ENCODE peak calls at places on chromosomes 3 and 15, in five cellular contexts. H is heart right ventricle, Z is trophoblast cell, T is neural progenitor cell, N is cardiac muscle cell. A is an unnamed sample.

GRCh38 chr15:97115764-97116075 is 785.2 kb downstream of the NR2F2 start:
- DNase-seq in H (no peak), Z (no peak), T (no peak), N (no peak), A (no peak)

GRCh38 chr3:52099006-52099405 is 42.6 kb upstream of the DUSP7 start:
- DNase-seq in H (no peak), Z (peak; percentile 85), T (no peak), N (peak; percentile 57), A (peak; percentile 82)

GRCh38 chr3:115657168-115657567 is 33.9 kb downstream of the GAP43 start:
- DNase-seq in H (no peak), Z (no peak), T (no peak), N (no peak), A (no peak)

GRCh38 chr15:39814487-39814886 is 31.8 kb upstream of the FSIP1 start:
- DNase-seq in H (no peak), Z (no peak), T (no peak), N (no peak), A (no peak)

GRCh38 chr3:172096881-172097420 is 57.6 kb downstream of the FNDC3B start:
- DNase-seq in H (no peak), Z (peak; percentile 94), T (peak; percentile 32), N (peak; percentile 36), A (peak; percentile 52)

GRCh38 chr15:83092309-83092976 is 15.0 kb upstream of the TM6SF1 start:
- DNase-seq in H (peak; percentile 28), Z (peak; percentile 94), T (no peak), N (peak; percentile 57), A (no peak)

GRCh38 chr3:48429416-48430358 is at the start of gene PLXNB1:
- DNase-seq in H (peak; percentile 40), Z (peak; percentile 48), T (peak; percentile 92), N (peak; percentile 76), A (peak; percentile 74)

GRCh38 chr15:64847448-64847847 is 5.7 kb downstream of the PLEKHO2 start:
- DNase-seq in H (no peak), Z (no peak), T (no peak), N (no peak), A (no peak)

GRCh38 chr3:160437083-160437455 is 12.5 kb downstream of the TRIM59 start:
- DNase-seq in H (no peak), Z (no peak), T (no peak), N (no peak), A (no peak)

GRCh38 chr15:81887913-81888312 is 157.9 kb downstream of the MEX3B start:
- DNase-seq in H (no peak), Z (no peak), T (no peak), N (no peak), A (no peak)

GRCh38 chr3:171770689-171771620 is 39.3 kb downstream of the PLD1 start:
- DNase-seq in H (peak; percentile 70), Z (peak; percentile 75), T (no peak), N (peak; percentile 86), A (peak; percentile 83)

GRCh38 chr3:55190296-55190695 is 262.4 kb upstream of the LRTM1 start:
- DNase-seq in H (no peak), Z (peak; percentile 87), T (peak; percentile 53), N (no peak), A (no peak)

GRCh38 chr3:13549513-13550256 is 760 bp downstream of the FBLN2 start:
- DNase-seq in H (no peak), Z (no peak), T (no peak), N (no peak), A (no peak)

GRCh38 chr3:9146367-9147071 is 102.9 kb downstream of the SRGAP3 start:
- DNase-seq in H (no peak), Z (no peak), T (no peak), N (no peak), A (no peak)

GRCh38 chr3:175662815-175663214 is 803.7 kb downstream of the NAALADL2 start:
- DNase-seq in H (no peak), Z (no peak), T (no peak), N (no peak), A (no peak)

GRCh38 chr3:34016925-34017592 is 218.6 kb downstream of the PDCD6IP start:
- DNase-seq in H (no peak), Z (no peak), T (no peak), N (no peak), A (no peak)

GRCh38 chr3:56919137-56919796 is 117.5 kb upstream of the ARHGEF3 start:
- DNase-seq in H (no peak), Z (no peak), T (no peak), N (no peak), A (no peak)

DNA sequence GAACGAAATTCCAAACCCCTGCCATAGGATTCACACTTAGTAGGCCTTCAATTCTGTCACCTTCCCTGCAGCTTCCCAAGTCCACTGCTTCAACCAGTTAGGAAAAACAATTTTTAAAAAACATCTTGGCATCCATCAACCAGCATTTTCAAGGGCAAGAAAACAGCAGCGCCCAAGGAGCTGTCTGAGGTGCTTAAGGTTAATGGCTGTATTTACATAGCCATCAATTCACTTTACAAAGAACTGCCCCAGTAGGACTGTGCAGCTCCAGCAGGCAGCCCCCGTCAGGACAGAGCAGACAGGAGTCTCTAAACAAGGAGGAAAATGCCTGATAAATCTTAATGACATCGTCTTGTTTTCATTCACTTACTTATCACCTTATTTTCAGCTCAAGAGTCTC is 13.3 kb downstream of the TAFA4 start:
- DNase-seq in H (no peak), Z (peak; percentile 36), T (peak; percentile 47), N (peak; percentile 75), A (no peak)
- H3K4me1 ChIP-seq in H (no peaks in the 10 kb centered on the region), Z (no peaks in the 10 kb centered on the region), T (no peaks in the 10 kb centered on the region), N (peaks cover 31% of the 10 kb centered on the region), A (no peaks in the 10 kb centered on the region)

GRCh38 chr15:58666957-58667356 is 82.5 kb downstream of the ADAM10 start:
- DNase-seq in H (no peak), Z (peak; percentile 48), T (no peak), N (no peak), A (no peak)

GRCh38 chr15:58665676-58666075 is 83.8 kb downstream of the ADAM10 start:
- DNase-seq in H (no peak), Z (no peak), T (no peak), N (no peak), A (no peak)

GRCh38 chr15:58669108-58669507 is 80.4 kb downstream of the ADAM10 start:
- DNase-seq in H (no peak), Z (no peak), T (no peak), N (peak; percentile 16), A (no peak)
- H3K4me1 ChIP-seq in H (peaks cover 14% of the 10 kb centered on the region), Z (no peaks in the 10 kb centered on the region), T (peaks cover 22% of the 10 kb centered on the region), N (peaks cover 22% of the 10 kb centered on the region), A (peaks cover 21% of the 10 kb centered on the region)

GRCh38 chr3:11019116-11019515 is 26.6 kb downstream of the SLC6A1 start:
- DNase-seq in H (no peak), Z (no peak), T (no peak), N (no peak), A (no peak)

GRCh38 chr3:11020764-11021163 is 28.2 kb downstream of the SLC6A1 start:
- DNase-seq in H (no peak), Z (no peak), T (no peak), N (no peak), A (no peak)

GRCh38 chr3:11021611-11022011 is 29.1 kb downstream of the SLC6A1 start:
- DNase-seq in H (no peak), Z (no peak), T (peak; percentile 33), N (no peak), A (no peak)

GRCh38 chr3:11024181-11024580 is 31.6 kb downstream of the SLC6A1 start:
- DNase-seq in H (no peak), Z (no peak), T (no peak), N (no peak), A (no peak)

GRCh38 chr3:11022115-11022514 is 29.6 kb downstream of the SLC6A1 start:
- DNase-seq in H (no peak), Z (no peak), T (no peak), N (no peak), A (no peak)
- H3K4me1 ChIP-seq in H (no peaks in the 10 kb centered on the region), Z (no peaks in the 10 kb centered on the region), T (no peaks in the 10 kb centered on the region), N (no peaks in the 10 kb centered on the region), A (no peaks in the 10 kb centered on the region)

GRCh38 chr3:11605398-11605797 is 38.3 kb downstream of the VGLL4 start:
- DNase-seq in H (no peak), Z (no peak), T (no peak), N (no peak), A (no peak)
- H3K4me1 ChIP-seq in H (peaks cover 84% of the 10 kb centered on the region), Z (peaks cover 19% of the 10 kb centered on the region), T (peaks cover 67% of the 10 kb centered on the region), N (peaks cover 55% of the 10 kb centered on the region), A (peaks cover 23% of the 10 kb centered on the region)

DNA sequence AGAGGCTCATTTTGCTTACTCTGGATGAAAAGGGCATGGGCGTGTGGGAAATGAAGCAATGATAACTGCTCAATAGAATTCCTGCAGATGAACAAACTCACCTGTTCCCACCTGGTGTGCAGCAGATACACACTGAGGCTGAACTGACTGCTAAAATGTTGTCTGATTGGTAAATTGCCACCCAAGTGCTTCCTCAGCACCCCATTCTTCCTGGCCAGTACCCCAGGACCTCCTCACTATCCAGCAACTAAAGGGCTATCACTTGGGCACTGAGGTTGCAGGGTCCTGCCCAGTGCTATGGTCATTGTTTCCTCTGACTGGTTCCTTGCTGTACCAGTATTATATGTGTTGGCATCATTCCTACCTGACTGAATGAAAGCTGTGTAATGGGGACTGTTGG is 38.0 kb upstream of the DGKG start:
- DNase-seq in H (no peak), Z (no peak), T (no peak), N (no peak), A (no peak)
- H3K4me1 ChIP-seq in H (no peaks in the 10 kb centered on the region), Z (no peaks in the 10 kb centered on the region), T (no peaks in the 10 kb centered on the region), N (no peaks in the 10 kb centered on the region), A (no peaks in the 10 kb centered on the region)

DNA sequence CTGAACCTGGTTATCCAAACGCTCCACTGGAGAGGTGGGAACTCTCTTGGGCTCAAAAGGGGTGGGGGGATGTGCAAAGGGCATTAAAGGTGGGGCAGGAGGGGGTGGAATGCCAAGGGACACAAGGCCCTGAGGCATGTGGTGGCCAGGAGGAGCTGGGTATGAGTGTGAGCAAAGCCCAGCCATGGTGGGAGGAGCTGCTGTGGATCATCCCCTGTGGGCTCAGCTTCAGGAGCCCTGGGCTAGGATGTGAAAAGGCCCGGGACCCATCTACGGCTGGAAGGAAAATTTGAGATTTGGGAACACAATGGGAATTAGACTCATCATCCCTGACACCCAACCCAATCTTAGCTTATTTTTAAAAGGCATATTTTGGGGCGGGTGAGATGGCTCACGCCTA is 33.3 kb downstream of the MGLL start:
- DNase-seq in H (no peak), Z (no peak), T (no peak), N (no peak), A (no peak)
- H3K4me1 ChIP-seq in H (peaks cover 89% of the 10 kb centered on the region), Z (peaks cover 12% of the 10 kb centered on the region), T (peaks cover 10% of the 10 kb centered on the region), N (peaks cover 21% of the 10 kb centered on the region), A (peaks cover 30% of the 10 kb centered on the region)

DNA sequence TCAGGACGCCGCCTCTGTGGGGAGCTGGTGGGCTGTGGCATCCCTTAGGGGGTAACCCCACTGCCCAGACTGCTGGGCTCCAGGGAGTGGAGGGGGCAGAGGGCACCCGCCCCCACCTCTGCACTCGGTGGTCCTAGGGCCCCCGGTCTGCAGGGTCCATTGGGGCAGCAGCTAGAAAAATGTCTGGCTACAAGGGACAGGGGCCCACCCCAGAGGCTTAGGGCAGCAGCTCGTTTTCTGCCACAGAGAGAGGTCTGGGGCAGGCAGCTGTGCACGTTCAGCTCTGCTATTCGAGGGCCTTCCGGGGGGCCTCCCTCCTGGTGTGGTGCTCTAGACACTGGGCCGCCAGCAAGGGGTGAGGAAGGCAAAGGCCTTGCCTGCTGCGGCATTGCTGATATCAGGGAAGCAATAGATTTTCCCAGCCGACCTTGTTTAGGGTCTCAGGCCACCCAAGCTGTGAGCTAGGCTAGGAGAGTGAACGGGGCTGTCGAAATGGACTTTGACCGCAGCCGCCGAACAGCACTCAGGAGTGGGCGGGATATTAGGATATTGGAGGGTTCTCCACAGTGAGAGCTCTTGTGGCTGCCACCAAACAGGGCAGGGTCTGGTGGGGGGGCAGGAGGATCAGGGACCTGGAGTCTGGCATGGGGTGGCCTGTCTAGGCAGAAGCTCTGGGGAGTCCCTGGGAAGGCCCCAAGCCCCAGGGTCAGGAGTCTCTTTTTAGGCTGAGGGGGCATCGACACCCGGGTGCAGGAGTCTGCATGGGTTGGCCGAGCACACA is 61.4 kb upstream of the KLF13 start:
- DNase-seq in H (peak; percentile 3), Z (no peak), T (peak; percentile 9), N (peak; percentile 52), A (no peak)
- H3K4me1 ChIP-seq in H (peaks cover 87% of the 10 kb centered on the region), Z (no peaks in the 10 kb centered on the region), T (peaks cover 12% of the 10 kb centered on the region), N (peaks cover 32% of the 10 kb centered on the region), A (no peaks in the 10 kb centered on the region)

GRCh38 chr3:49901351-49902339 is 2.0 kb downstream of the MST1R start:
- DNase-seq in H (no peak), Z (no peak), T (no peak), N (no peak), A (peak; percentile 51)
- H3K4me1 ChIP-seq in H (peaks cover 38% of the 10 kb centered on the region), Z (peaks cover 5% of the 10 kb centered on the region), T (peaks cover 3% of the 10 kb centered on the region), N (peaks cover 4% of the 10 kb centered on the region), A (peaks cover 46% of the 10 kb centered on the region)